ENCODE peak calls at places on chromosomes 5 and 9, in four cellular contexts. Q is esophagus squamous epithelium, L is left ventricle myocardium inferior, M is stomach. X is an unnamed sample.
A peak's percentile ranks its signal among the peaks of the same experiment; 100 is the strongest.

GRCh38 chr9:71990466-71990865 is 69.9 kb downstream of the C9orf57 start:
- DNase-seq in Q (no peak), L (no peak), M (no peak), X (no peak)

GRCh38 chr9:23556459-23556858 is 269.6 kb downstream of the ELAVL2 start:
- DNase-seq in Q (no peak), L (no peak), M (no peak), X (no peak)

GRCh38 chr9:87119328-87119881 is 172.1 kb upstream of the GAS1 start:
- DNase-seq in Q (no peak), L (peak; percentile 37), M (peak; percentile 74), X (peak; percentile 47)

GRCh38 chr5:172283862-172284274 is 304 bp upstream of the UBTD2 start:
- DNase-seq in Q (no peak), L (peak; percentile 90), M (peak; percentile 83), X (peak; percentile 80)

GRCh38 chr5:135832941-135833340 is 1.5 kb upstream of the SLC25A48 start:
- DNase-seq in Q (no peak), L (no peak), M (no peak), X (no peak)

GRCh38 chr5:61933787-61934626 is 372.0 kb upstream of the KIF2A start:
- DNase-seq in Q (no peak), L (no peak), M (peak; percentile 58), X (peak; percentile 83)

GRCh38 chr5:93532370-93532769 is 48.6 kb downstream of the NR2F1-AS1 start:
- DNase-seq in Q (no peak), L (peak; percentile 51), M (peak; percentile 50), X (peak; percentile 33)

GRCh38 chr9:136700959-136701664 is 11.3 kb upstream of the DIPK1B start:
- DNase-seq in Q (no peak), L (no peak), M (no peak), X (peak; percentile 38)

GRCh38 chr5:38494175-38494574 is 62.3 kb downstream of the LIFR start:
- DNase-seq in Q (no peak), L (no peak), M (no peak), X (no peak)

GRCh38 chr5:34765662-34766061 is 73.3 kb upstream of the TTC23L start:
- DNase-seq in Q (no peak), L (no peak), M (no peak), X (no peak)

GRCh38 chr9:135521608-135522095 is 412 bp downstream of the LCN1 start:
- DNase-seq in Q (no peak), L (no peak), M (peak; percentile 24), X (no peak)

GRCh38 chr5:30041831-30042385 is 1151.6 kb upstream of the CDH6 start:
- DNase-seq in Q (no peak), L (no peak), M (no peak), X (no peak)

DNA sequence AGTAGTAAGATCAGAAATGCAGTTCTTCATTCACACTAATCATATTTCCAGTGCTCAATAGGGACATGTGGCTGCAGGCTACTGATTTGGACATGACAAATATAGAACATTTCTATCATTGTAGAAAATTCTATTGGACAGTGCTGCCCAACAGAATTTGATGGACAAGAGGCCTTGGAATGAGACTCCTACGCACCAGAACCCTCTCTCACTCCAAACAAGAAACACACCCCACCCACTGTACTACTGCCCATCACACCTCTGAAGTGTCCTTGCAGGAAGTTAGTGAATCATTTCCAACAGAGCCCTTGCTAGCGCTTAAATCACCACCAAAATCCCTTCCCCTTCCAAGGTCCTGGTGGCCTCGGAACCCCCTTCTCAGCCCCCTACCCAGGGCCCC is 66.5 kb downstream of the ROR2 start:
- DNase-seq in Q (no peak), L (no peak), M (no peak), X (no peak)
- H3K4me3 ChIP-seq in Q (no peak overlapping the region), L (no peak overlapping the region), M (no peak overlapping the region), X (no peak overlapping the region)

DNA sequence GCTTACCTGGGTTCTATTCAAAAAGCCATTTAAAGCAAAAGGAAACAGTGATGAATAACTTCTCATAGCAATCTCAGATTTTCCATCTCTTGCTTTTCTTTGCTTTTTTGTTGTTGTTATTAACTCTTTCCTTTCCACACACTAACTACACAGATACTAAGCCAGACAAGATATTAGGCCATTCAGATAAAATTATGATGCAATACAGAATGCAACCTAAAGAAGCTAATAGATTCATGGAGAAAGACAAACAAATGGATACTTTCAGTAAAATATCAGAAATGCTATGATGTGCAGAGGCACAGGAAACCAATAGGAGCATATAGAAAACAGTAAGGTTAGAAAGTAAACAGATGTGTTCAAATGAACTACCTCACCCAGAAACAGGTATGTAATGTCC is 597.0 kb upstream of the ITGA1 start:
- DNase-seq in Q (no peak), L (no peak), M (no peak), X (no peak)
- TF ChIP-seq CTCF in Q (no peak), L (no peak), M (no peak), X (no peak)

DNA sequence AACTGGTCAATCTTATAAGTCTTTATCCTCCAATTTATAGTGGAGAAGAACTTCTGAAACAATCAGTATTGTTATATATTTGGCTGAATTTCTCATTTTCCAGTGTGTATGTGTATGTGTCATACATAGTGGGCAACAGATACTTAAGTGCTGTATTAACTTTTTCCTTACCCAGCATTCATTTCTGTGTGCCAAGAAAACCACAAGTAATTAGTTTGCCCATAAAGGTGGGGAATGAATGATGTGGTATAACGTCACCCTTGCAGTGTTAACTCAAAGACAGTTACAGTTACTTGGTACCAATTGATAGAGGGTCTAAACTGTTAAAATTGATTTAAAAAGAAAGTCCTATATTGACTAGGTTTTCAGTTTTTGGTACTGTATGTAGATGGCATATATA is 2.0 kb downstream of the OGN start:
- DNase-seq in Q (no peak), L (no peak), M (no peak), X (no peak)
- H3K4me3 ChIP-seq in Q (no peak overlapping the region), L (peak overlapping the region; percentile 47), M (no peak overlapping the region), X (no peak overlapping the region)

GRCh38 chr5:45623855-45624254 is 72.3 kb downstream of the HCN1 start:
- DNase-seq in Q (no peak), L (no peak), M (no peak), X (no peak)

GRCh38 chr5:45622365-45622764 is 73.8 kb downstream of the HCN1 start:
- DNase-seq in Q (no peak), L (no peak), M (no peak), X (no peak)

DNA sequence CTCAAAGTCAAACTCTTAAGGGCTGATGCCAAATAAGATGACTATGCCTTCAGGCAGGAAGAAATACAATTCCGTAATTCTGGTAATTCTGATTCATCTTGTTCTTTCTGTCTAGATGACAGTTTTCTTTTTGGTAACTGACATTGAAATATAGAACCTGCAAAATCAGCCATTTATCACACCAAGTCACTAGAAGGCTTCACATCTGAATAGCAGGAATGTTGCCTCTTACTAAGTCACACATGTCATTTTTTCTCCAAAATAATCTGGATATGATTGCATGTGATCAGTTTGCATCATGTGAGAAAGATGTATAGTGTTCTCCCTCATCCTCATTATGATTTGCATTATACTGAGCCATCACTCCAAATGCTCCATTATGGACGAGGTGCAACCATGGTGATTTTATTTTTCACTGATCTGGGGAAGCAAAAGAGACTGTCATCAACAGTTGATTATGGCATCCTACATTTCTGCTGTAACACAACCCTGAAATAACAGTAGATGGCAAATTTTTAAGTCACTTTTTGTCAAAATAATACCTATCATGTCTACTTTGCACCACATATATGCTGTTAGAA is 69.0 kb downstream of the HCN1 start:
- DNase-seq in Q (no peak), L (no peak), M (no peak), X (no peak)
- TF ChIP-seq CTCF in Q (no peak), L (no peak), M (no peak), X (no peak)

DNA sequence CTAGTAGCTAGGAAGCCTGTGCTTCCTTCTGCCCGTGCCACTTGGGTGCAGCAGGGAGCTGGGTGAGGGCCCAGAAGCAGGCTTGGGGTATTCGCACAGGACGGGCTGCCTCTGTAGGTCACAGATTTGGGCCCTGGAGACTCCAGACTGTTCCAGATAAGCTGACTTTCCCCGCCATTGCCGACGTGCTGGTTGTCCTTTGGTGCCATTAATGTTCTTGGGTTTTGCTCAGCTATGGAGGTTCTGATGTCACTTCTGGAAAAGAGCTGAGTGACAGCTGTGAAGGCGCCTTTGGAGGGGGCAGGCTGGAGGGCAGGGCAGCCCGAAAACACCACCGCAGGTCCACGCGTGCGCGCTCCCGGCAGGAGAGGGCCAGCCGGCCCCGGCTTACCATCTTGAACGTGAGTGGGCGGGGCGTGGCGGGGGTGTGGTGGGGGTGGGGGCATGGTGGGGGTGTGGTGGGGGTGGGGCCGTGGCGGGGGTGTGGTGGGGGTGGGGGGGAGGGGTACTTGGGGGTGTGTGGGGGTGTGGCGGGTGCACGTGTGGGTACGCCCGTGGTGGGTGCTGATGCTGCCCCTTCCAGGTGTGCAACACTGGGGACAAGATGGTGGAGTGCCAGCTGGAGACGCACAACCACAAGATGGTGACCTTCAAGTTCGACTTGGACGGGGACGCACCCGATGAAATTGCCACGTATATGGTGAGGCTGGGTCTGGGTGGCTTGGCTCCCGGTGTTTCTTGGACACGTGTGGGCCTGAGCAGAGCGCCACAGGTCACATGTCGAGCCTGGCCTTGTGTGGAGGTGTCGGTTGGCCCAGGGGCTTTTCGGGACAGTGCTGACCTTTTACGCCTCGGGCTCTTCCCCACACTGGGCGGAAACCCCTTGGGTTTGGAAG is 79.6 kb downstream of the WNK2 start:
- DNase-seq in Q (no peak), L (no peak), M (no peak), X (no peak)
- H3K4me3 ChIP-seq in Q (no peak overlapping the region), L (no peak overlapping the region), M (no peak overlapping the region), X (no peak overlapping the region)

GRCh38 chr9:17219261-17219660 is 84.4 kb downstream of the CNTLN start:
- DNase-seq in Q (no peak), L (no peak), M (no peak), X (peak; percentile 30)
- TF ChIP-seq CTCF in Q (peak; percentile 13), L (no peak), M (no peak), X (peak; percentile 47)

DNA sequence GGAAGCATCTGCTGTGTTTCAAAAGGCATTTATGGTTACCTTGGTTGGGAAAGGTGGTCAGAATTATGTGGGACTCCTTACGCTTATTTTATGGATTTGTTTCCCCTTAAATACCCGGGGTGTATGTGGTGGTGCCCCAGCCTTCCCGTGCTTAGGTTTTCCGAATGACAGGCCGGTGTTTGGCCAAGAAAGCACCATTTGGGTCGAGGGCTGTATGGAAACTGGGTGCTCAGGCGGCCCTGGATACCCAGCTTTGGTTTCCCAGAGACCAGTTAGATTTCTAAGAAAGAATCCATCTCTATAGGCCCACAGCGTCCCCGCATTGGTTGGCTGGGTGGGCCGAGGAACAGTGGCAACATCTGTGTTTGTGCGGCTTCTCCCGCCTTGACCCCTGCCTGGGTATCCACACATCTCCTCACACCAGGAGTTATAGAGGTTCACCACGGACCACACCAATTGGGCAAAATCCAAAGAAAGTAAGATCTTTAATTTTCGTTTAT is 868 bp downstream of the ARHGEF28 start:
- DNase-seq in Q (no peak), L (no peak), M (no peak), X (no peak)
- H3K4me3 ChIP-seq in Q (peak overlapping the region; percentile 85), L (peak overlapping the region; percentile 75), M (peak overlapping the region; percentile 66), X (peak overlapping the region; percentile 80)

GRCh38 chr5:170211575-170212334 is 21.0 kb upstream of the C5orf58 start:
- DNase-seq in Q (no peak), L (no peak), M (no peak), X (peak; percentile 74)

GRCh38 chr5:170218730-170219129 is 14.1 kb upstream of the C5orf58 start:
- DNase-seq in Q (no peak), L (no peak), M (no peak), X (no peak)

GRCh38 chr5:170220196-170220595 is 12.6 kb upstream of the C5orf58 start:
- DNase-seq in Q (no peak), L (no peak), M (no peak), X (no peak)

GRCh38 chr5:170219615-170220014 is 13.2 kb upstream of the C5orf58 start:
- DNase-seq in Q (no peak), L (no peak), M (no peak), X (peak; percentile 79)

GRCh38 chr5:170216262-170216864 is 16.4 kb upstream of the C5orf58 start:
- DNase-seq in Q (no peak), L (no peak), M (no peak), X (peak; percentile 83)
- TF ChIP-seq CTCF in Q (peak; percentile 25), L (peak; percentile 61), M (peak; percentile 8), X (peak; percentile 83)

X was measured in epithelial cell of esophagus.